ENCODE peak calls at places on chromosome 19, in nine cellular contexts. One of them, this sample, is unnamed.

GRCh38 chr19:12695090-12695489 is 1.3 kb downstream of the FBXW9 start:
- DNase-seq in pancreas: no peak
- DNase-seq in hepatic stellate cell: no peak
- DNase-seq in T1000: no peak
- DNase-seq in HAP-1: no peak
- DNase-seq in EL: no peak
- DNase-seq in NAMALWA: no peak
- DNase-seq in stromal cell of bone marrow: no peak
- DNase-seq in RWPE2: no peak
- DNase-seq in this sample: no peak

GRCh38 chr19:38650911-38651584 is 3.6 kb downstream of the ACTN4 start:
- DNase-seq in stromal cell of bone marrow: peak; percentile 82
- DNase-seq in T1000: peak; percentile 41
- DNase-seq in NAMALWA: no peak
- DNase-seq in hepatic stellate cell: peak; percentile 60
- DNase-seq in HAP-1: no peak
- DNase-seq in pancreas: no peak
- DNase-seq in RWPE2: no peak
- DNase-seq in EL: peak; percentile 92
- DNase-seq in this sample: no peak

GRCh38 chr19:18401580-18402112 is 4.2 kb upstream of the LRRC25 start:
- DNase-seq in HAP-1: peak; percentile 55
- DNase-seq in pancreas: no peak
- DNase-seq in hepatic stellate cell: peak; percentile 61
- DNase-seq in RWPE2: no peak
- DNase-seq in stromal cell of bone marrow: no peak
- DNase-seq in NAMALWA: peak; percentile 98
- DNase-seq in T1000: no peak
- DNase-seq in EL: peak; percentile 70
- DNase-seq in this sample: no peak

GRCh38 chr19:43353606-43354304 is at the start of gene CD177:
- DNase-seq in hepatic stellate cell: no peak
- DNase-seq in T1000: no peak
- DNase-seq in NAMALWA: no peak
- DNase-seq in EL: no peak
- DNase-seq in RWPE2: no peak
- DNase-seq in pancreas: no peak
- DNase-seq in stromal cell of bone marrow: no peak
- DNase-seq in HAP-1: no peak
- DNase-seq in this sample: no peak

GRCh38 chr19:57008432-57008831 is 111.4 kb upstream of the USP29 start:
- DNase-seq in pancreas: no peak
- DNase-seq in T1000: no peak
- DNase-seq in RWPE2: no peak
- DNase-seq in HAP-1: no peak
- DNase-seq in hepatic stellate cell: no peak
- DNase-seq in EL: no peak
- DNase-seq in NAMALWA: no peak
- DNase-seq in stromal cell of bone marrow: no peak
- DNase-seq in this sample: no peak

GRCh38 chr19:29422686-29423085 is 103.1 kb upstream of the VSTM2B start:
- DNase-seq in RWPE2: no peak
- DNase-seq in stromal cell of bone marrow: no peak
- DNase-seq in NAMALWA: no peak
- DNase-seq in EL: no peak
- DNase-seq in HAP-1: no peak
- DNase-seq in pancreas: no peak
- DNase-seq in T1000: no peak
- DNase-seq in hepatic stellate cell: no peak
- DNase-seq in this sample: no peak

GRCh38 chr19:29715695-29716581 is 877 bp upstream of the C19orf12 start:
- DNase-seq in RWPE2: no peak
- DNase-seq in stromal cell of bone marrow: no peak
- DNase-seq in HAP-1: peak; percentile 8
- DNase-seq in EL: peak; percentile 33
- DNase-seq in hepatic stellate cell: no peak
- DNase-seq in NAMALWA: no peak
- DNase-seq in pancreas: no peak
- DNase-seq in T1000: no peak
- DNase-seq in this sample: no peak

GRCh38 chr19:12783849-12784393 is 7.4 kb upstream of the JUNB start:
- DNase-seq in RWPE2: peak; percentile 94
- DNase-seq in T1000: no peak
- DNase-seq in NAMALWA: no peak
- DNase-seq in hepatic stellate cell: no peak
- DNase-seq in pancreas: no peak
- DNase-seq in HAP-1: no peak
- DNase-seq in EL: peak; percentile 47
- DNase-seq in stromal cell of bone marrow: no peak
- DNase-seq in this sample: no peak

GRCh38 chr19:1826557-1827521 is 14.8 kb upstream of the ATP8B3 start:
- DNase-seq in HAP-1: no peak
- DNase-seq in pancreas: no peak
- DNase-seq in RWPE2: no peak
- DNase-seq in T1000: no peak
- DNase-seq in NAMALWA: no peak
- DNase-seq in stromal cell of bone marrow: no peak
- DNase-seq in hepatic stellate cell: no peak
- DNase-seq in EL: no peak
- DNase-seq in this sample: no peak